ENCODE peak calls at places on chromosomes 13 and 19, in eight cellular contexts. One of them, this sample, is unnamed. For H3K4me1, the result is how much of the 10 kb centered on the place peaks cover.

GRCh38 chr13:61531383-61532065 is 115.9 kb upstream of the PCDH20 start:
- DNase-seq in spleen: no peak
- DNase-seq in mucosa of descending colon: no peak
- DNase-seq in tibial artery: no peak
- DNase-seq in H1: no peak
- DNase-seq in body of pancreas: no peak
- DNase-seq in adrenal gland: no peak
- DNase-seq in K562: no peak
- DNase-seq in this sample: no peak

GRCh38 chr19:464146-464545 is 3.3 kb upstream of the SHC2 start:
- DNase-seq in mucosa of descending colon: no peak
- DNase-seq in adrenal gland: no peak
- DNase-seq in K562: no peak
- DNase-seq in tibial artery: no peak
- DNase-seq in body of pancreas: no peak
- DNase-seq in spleen: no peak
- DNase-seq in H1: no peak
- DNase-seq in this sample: peak

GRCh38 chr13:111296417-111296816 is 24.0 kb upstream of the TEX29 start:
- DNase-seq in tibial artery: no peak
- DNase-seq in body of pancreas: no peak
- DNase-seq in spleen: no peak
- DNase-seq in adrenal gland: no peak
- DNase-seq in K562: no peak
- DNase-seq in H1: no peak
- DNase-seq in mucosa of descending colon: no peak
- DNase-seq in this sample: no peak

GRCh38 chr13:23547000-23547590 is 23.1 kb upstream of the TNFRSF19 start:
- DNase-seq in body of pancreas: peak
- DNase-seq in mucosa of descending colon: no peak
- DNase-seq in spleen: no peak
- DNase-seq in tibial artery: no peak
- DNase-seq in H1: peak
- DNase-seq in K562: no peak
- DNase-seq in adrenal gland: no peak
- DNase-seq in this sample: peak

GRCh38 chr13:100484708-100485107 is 103.9 kb downstream of the GGACT start:
- DNase-seq in spleen: no peak
- DNase-seq in body of pancreas: no peak
- DNase-seq in adrenal gland: no peak
- DNase-seq in tibial artery: no peak
- DNase-seq in K562: no peak
- DNase-seq in mucosa of descending colon: peak
- DNase-seq in H1: no peak
- DNase-seq in this sample: no peak

GRCh38 chr13:112814905-112815585 is 125.2 kb downstream of the ATP11A start:
- DNase-seq in body of pancreas: no peak
- DNase-seq in mucosa of descending colon: no peak
- DNase-seq in adrenal gland: peak
- DNase-seq in tibial artery: no peak
- DNase-seq in spleen: no peak
- DNase-seq in K562: no peak
- DNase-seq in H1: no peak
- DNase-seq in this sample: no peak

GRCh38 chr19:54684537-54684936 is 21.8 kb downstream of the LILRB4 start:
- DNase-seq in tibial artery: no peak
- DNase-seq in adrenal gland: no peak
- DNase-seq in mucosa of descending colon: no peak
- DNase-seq in K562: peak
- DNase-seq in H1: no peak
- DNase-seq in spleen: no peak
- DNase-seq in body of pancreas: no peak
- DNase-seq in this sample: peak

GRCh38 chr13:53719281-53719680 is 690.7 kb downstream of the OLFM4 start:
- DNase-seq in adrenal gland: no peak
- DNase-seq in body of pancreas: no peak
- DNase-seq in mucosa of descending colon: no peak
- DNase-seq in K562: no peak
- DNase-seq in H1: no peak
- DNase-seq in spleen: no peak
- DNase-seq in tibial artery: no peak
- DNase-seq in this sample: no peak

GRCh38 chr13:78978381-78978998 is 319.5 kb upstream of the OBI1 start:
- DNase-seq in body of pancreas: peak
- DNase-seq in adrenal gland: peak
- DNase-seq in spleen: no peak
- DNase-seq in H1: no peak
- DNase-seq in K562: peak
- DNase-seq in mucosa of descending colon: no peak
- DNase-seq in tibial artery: no peak
- DNase-seq in this sample: peak

GRCh38 chr13:106471957-106472543 is 63.4 kb downstream of the EFNB2 start:
- DNase-seq in body of pancreas: no peak
- DNase-seq in adrenal gland: peak
- DNase-seq in H1: peak
- DNase-seq in K562: peak
- DNase-seq in mucosa of descending colon: peak
- DNase-seq in spleen: no peak
- DNase-seq in tibial artery: peak
- DNase-seq in this sample: peak

DNA sequence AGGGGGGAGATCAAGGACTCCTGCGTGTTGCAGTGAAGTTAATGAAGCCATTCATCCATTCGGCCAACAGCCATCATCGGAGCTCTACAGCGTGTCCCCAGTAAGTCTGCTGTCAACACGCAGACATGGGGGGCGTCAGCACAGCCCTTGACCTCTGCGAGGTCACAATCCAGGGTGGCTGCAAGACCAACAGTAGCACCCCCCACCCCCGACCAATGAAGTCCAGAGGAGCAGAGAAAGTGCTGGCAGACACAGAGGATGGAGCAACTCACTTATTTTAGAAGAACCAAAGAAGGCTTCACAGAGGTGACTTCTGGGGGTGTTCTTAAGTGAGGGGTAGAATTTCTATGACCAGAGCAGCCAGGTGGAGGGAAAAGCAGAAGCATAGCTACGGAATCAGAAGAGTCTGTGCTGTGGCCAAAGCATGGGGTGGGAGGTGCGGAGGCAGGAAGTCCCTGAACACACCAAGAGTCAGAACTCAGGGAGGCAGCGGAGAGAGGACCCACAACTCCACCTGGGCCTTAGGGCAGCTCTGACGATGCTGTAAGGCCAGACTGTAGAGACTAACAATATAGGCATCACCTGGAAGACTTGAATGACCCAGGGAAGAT is 185.4 kb downstream of the FOXO1 start:
- DNase-seq in mucosa of descending colon: no peak
- DNase-seq in H1: no peak
- DNase-seq in spleen: no peak
- DNase-seq in adrenal gland: no peak
- DNase-seq in K562: no peak
- DNase-seq in body of pancreas: no peak
- DNase-seq in tibial artery: no peak
- DNase-seq in this sample: no peak
- H3K4me1 ChIP-seq in mucosa of descending colon: under half
- H3K4me1 ChIP-seq in H1: under half
- H3K4me1 ChIP-seq in spleen: half or more
- H3K4me1 ChIP-seq in adrenal gland: under half
- H3K4me1 ChIP-seq in K562: under half
- H3K4me1 ChIP-seq in body of pancreas: half or more
- H3K4me1 ChIP-seq in tibial artery: under half
- H3K4me1 ChIP-seq in this sample: under half

DNA sequence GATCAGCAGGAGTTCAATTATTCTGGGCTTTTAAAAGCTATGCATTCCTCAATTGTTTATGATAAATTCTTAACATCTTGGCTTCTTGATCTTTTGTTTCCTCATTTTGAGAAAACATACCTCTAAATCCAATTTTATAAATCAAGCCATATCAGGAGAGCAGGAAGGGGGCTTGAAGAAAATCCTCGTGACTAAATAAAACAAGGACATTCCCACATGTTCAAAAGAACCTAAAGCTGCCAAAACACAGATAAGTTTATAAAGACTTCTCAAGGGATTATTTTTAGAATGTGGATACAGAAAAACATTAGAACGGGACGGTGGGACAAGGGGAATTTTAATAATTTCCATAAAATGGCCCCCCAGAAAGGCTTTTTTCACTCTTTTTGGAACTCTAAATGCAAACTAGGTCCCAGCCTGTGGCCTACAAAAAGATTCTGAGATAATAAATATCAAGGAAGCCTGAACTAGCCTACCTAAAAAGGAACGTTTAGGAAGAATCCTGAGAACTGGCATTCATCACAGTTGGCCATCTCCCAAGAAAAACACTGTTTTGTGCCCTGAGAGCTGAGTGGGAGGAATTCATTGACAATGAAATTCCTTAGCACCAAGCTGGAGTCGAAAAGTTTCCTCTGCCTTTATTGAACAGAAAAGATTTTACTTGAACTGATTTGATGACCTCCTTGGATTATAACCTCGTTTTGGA is 30.1 kb downstream of the ZAR1L start:
- DNase-seq in K562: no peak
- DNase-seq in mucosa of descending colon: no peak
- DNase-seq in body of pancreas: peak
- DNase-seq in tibial artery: no peak
- DNase-seq in spleen: no peak
- DNase-seq in H1: no peak
- DNase-seq in adrenal gland: peak
- DNase-seq in this sample: no peak
- H3K4me3 ChIP-seq in K562: no peak
- H3K4me3 ChIP-seq in mucosa of descending colon: no peak
- H3K4me3 ChIP-seq in body of pancreas: no peak
- H3K4me3 ChIP-seq in tibial artery: no peak
- H3K4me3 ChIP-seq in spleen: no peak
- H3K4me3 ChIP-seq in H1: no peak
- H3K4me3 ChIP-seq in adrenal gland: no peak
- H3K4me3 ChIP-seq in this sample: no peak

GRCh38 chr19:3125900-3126524 is 9.8 kb upstream of the GNA15 start:
- DNase-seq in spleen: peak
- DNase-seq in tibial artery: no peak
- DNase-seq in H1: peak
- DNase-seq in mucosa of descending colon: peak
- DNase-seq in body of pancreas: peak
- DNase-seq in adrenal gland: peak
- DNase-seq in K562: peak
- DNase-seq in this sample: peak
- H3K4me1 ChIP-seq in spleen: under half
- H3K4me1 ChIP-seq in tibial artery: under half
- H3K4me1 ChIP-seq in H1: under half
- H3K4me1 ChIP-seq in mucosa of descending colon: under half
- H3K4me1 ChIP-seq in body of pancreas: under half
- H3K4me1 ChIP-seq in adrenal gland: under half
- H3K4me1 ChIP-seq in K562: under half
- H3K4me1 ChIP-seq in this sample: under half

DNA sequence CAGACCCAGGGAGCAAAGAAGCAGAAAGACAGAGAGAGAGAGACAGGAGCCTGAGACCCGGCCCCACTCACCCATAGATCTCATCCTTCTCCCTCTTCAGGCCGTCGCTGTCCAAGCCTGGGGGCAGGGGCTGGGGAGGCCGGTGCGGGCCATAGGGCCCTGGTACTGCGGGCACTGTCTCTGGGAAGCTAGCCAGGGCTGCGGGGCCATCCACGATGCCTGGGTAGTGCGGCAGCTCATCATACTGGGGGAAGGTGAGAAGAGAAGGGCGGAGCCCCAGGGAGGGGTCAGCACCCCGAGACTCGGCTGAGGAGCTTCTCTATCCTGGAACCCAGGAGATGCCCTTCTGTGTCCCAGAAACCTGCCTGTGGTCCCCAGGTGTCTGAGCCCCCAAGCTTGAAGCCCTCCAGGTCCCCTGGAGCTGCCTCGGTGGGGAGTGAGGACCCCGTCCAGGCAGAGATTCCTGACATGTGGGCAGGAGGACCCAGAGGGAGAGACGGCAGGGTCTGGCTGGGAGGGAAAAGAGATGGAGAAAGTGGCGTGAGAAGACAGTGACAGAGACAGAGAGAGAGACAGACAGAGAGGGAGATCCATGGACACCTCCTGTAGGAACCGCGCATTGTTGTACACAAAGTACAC is 2.1 kb downstream of the MEIS3 start:
- DNase-seq in mucosa of descending colon: no peak
- DNase-seq in tibial artery: no peak
- DNase-seq in K562: no peak
- DNase-seq in H1: peak
- DNase-seq in adrenal gland: no peak
- DNase-seq in body of pancreas: no peak
- DNase-seq in spleen: no peak
- DNase-seq in this sample: no peak
- H3K4me3 ChIP-seq in mucosa of descending colon: no peak
- H3K4me3 ChIP-seq in tibial artery: no peak
- H3K4me3 ChIP-seq in K562: no peak
- H3K4me3 ChIP-seq in H1: peak
- H3K4me3 ChIP-seq in adrenal gland: no peak
- H3K4me3 ChIP-seq in body of pancreas: no peak
- H3K4me3 ChIP-seq in spleen: no peak
- H3K4me3 ChIP-seq in this sample: peak

This sample was measured in endodermal cell.